ENCODE peak calls at places on chromosomes 6 and 20, in five cellular contexts. Q, R, W, I and L are unnamed samples.

GRCh38 chr6:6823568-6824224 is 235.2 kb downstream of the LY86 start:
- DNase-seq in R (no peak), W (no peak), I (no peak), Q (no peak), L (no peak)

GRCh38 chr6:123841067-123841896 is 37.6 kb downstream of the NKAIN2 start:
- DNase-seq in I (no peak), W (no peak), Q (no peak), R (no peak), L (no peak)

GRCh38 chr6:85585741-85586140 is 7.9 kb downstream of the SNX14 start:
- DNase-seq in W (no peak), Q (no peak), I (no peak), R (no peak), L (no peak)

GRCh38 chr6:2545351-2545750 is 205.4 kb downstream of the MYLK4 start:
- DNase-seq in Q (no peak), I (no peak), W (no peak), R (no peak), L (no peak)

GRCh38 chr20:57167292-57167655 is 99.2 kb downstream of the BMP7 start:
- DNase-seq in Q (no peak), R (no peak), I (no peak), W (no peak), L (no peak)

GRCh38 chr20:32823078-32823477 is 3.3 kb downstream of the MAPRE1 start:
- DNase-seq in I (no peak), Q (peak), W (peak), R (peak), L (peak)

GRCh38 chr6:142301421-142302391 is at the start of gene ADGRG6:
- DNase-seq in I (peak), W (peak), R (peak), Q (peak), L (peak)

GRCh38 chr20:58251979-58252591 is 23.6 kb upstream of the ANKRD60 start:
- DNase-seq in Q (peak), I (no peak), R (peak), W (peak), L (peak)

GRCh38 chr20:10555865-10556308 is 117.9 kb downstream of the JAG1 start:
- DNase-seq in R (peak), W (peak), Q (peak), I (no peak), L (peak)

GRCh38 chr20:46312075-46312944 is 4.0 kb upstream of the CDH22 start:
- DNase-seq in W (no peak), I (no peak), Q (peak), R (no peak), L (no peak)

GRCh38 chr20:62561182-62561581 is 81.1 kb upstream of the SLCO4A1 start:
- DNase-seq in R (no peak), I (no peak), Q (no peak), W (no peak), L (no peak)

GRCh38 chr6:35090734-35091133 is 50.4 kb downstream of the TCP11 start:
- DNase-seq in R (no peak), Q (no peak), I (no peak), W (no peak), L (no peak)

GRCh38 chr20:59258103-59258705 is 42.2 kb upstream of the EDN3 start:
- DNase-seq in I (no peak), R (no peak), Q (no peak), W (no peak), L (no peak)

GRCh38 chr6:44107017-44107416 is 20.2 kb downstream of the MRPL14 start:
- DNase-seq in W (no peak), R (no peak), Q (no peak), I (no peak), L (no peak)

GRCh38 chr20:57267158-57267821 is 849 bp upstream of the BMP7 start:
- DNase-seq in Q (no peak), R (no peak), I (no peak), W (no peak), L (no peak)

GRCh38 chr6:158536891-158537798 is 22.7 kb upstream of the TMEM181 start:
- DNase-seq in I (no peak), Q (peak), W (no peak), R (peak), L (no peak)

GRCh38 chr6:82283771-82284420 is 36.4 kb upstream of the IBTK start:
- DNase-seq in Q (no peak), W (no peak), R (no peak), I (no peak), L (no peak)

GRCh38 chr6:53015486-53015885 is 20.4 kb upstream of the GSTA4 start:
- DNase-seq in I (no peak), Q (no peak), W (no peak), R (no peak), L (no peak)

GRCh38 chr6:36679043-36679821 is 718 bp downstream of the CDKN1A start:
- DNase-seq in I (peak), W (no peak), R (peak), Q (peak), L (peak)

GRCh38 chr6:29965873-29966601 is 23.7 kb downstream of the HLA-A start:
- DNase-seq in Q (peak), I (no peak), R (peak), W (peak), L (peak)

GRCh38 chr6:88179692-88180091 is 13.5 kb upstream of the CNR1 start:
- DNase-seq in R (no peak), I (no peak), W (no peak), Q (no peak), L (no peak)

GRCh38 chr6:111857674-111858337 is 15.4 kb downstream of the FYN start:
- DNase-seq in Q (no peak), I (no peak), W (no peak), R (no peak), L (no peak)

GRCh38 chr6:41273699-41274098 is 12.8 kb downstream of the TREM1 start:
- DNase-seq in W (no peak), I (no peak), R (no peak), Q (no peak), L (no peak)

GRCh38 chr6:139064981-139065665 is 36.6 kb downstream of the ABRACL start:
- DNase-seq in Q (peak), W (no peak), R (no peak), I (no peak), L (no peak)

GRCh38 chr6:134240664-134241431 is 77.1 kb downstream of the SGK1 start:
- DNase-seq in Q (no peak), R (no peak), I (peak), W (peak), L (no peak)

GRCh38 chr6:3522561-3523287 is 65.9 kb upstream of the SLC22A23 start:
- DNase-seq in R (no peak), I (no peak), Q (peak), W (peak), L (peak)

GRCh38 chr20:33871362-33871761 is 60.2 kb downstream of the CHMP4B start:
- DNase-seq in R (peak), I (no peak), Q (peak), W (no peak), L (no peak)